ENCODE peak calls at places on chromosomes 3 and 15, in four cellular contexts. One of them, this sample, is unnamed.

GRCh38 chr3:17075907-17076306 is 191.2 kb downstream of the PLCL2 start:
- DNase-seq in hepatocyte: no peak
- DNase-seq in left lung: no peak
- DNase-seq in IMR-90: no peak
- DNase-seq in this sample: no peak

GRCh38 chr3:112114558-112115160 is 18.4 kb downstream of the GCSAM start:
- DNase-seq in hepatocyte: no peak
- DNase-seq in left lung: no peak
- DNase-seq in IMR-90: no peak
- DNase-seq in this sample: no peak

GRCh38 chr3:38627956-38628355 is 21.5 kb downstream of the SCN5A start:
- DNase-seq in hepatocyte: no peak
- DNase-seq in left lung: no peak
- DNase-seq in IMR-90: no peak
- DNase-seq in this sample: no peak

GRCh38 chr3:166191406-166191805 is 354.2 kb upstream of the BCHE start:
- DNase-seq in hepatocyte: peak; percentile 10
- DNase-seq in left lung: no peak
- DNase-seq in IMR-90: no peak
- DNase-seq in this sample: no peak

GRCh38 chr15:55267401-55268053 is 22.1 kb downstream of the RAB27A start:
- DNase-seq in hepatocyte: peak; percentile 37
- DNase-seq in left lung: peak; percentile 88
- DNase-seq in IMR-90: peak; percentile 74
- DNase-seq in this sample: no peak

GRCh38 chr15:48893311-48893710 is 15.4 kb downstream of the EID1 start:
- DNase-seq in hepatocyte: no peak
- DNase-seq in left lung: no peak
- DNase-seq in IMR-90: no peak
- DNase-seq in this sample: no peak

GRCh38 chr3:123793425-123793824 is 90.7 kb downstream of the MYLK start:
- DNase-seq in hepatocyte: no peak
- DNase-seq in left lung: no peak
- DNase-seq in IMR-90: no peak
- DNase-seq in this sample: no peak

GRCh38 chr3:166013073-166013679 is 176.0 kb upstream of the BCHE start:
- DNase-seq in hepatocyte: peak; percentile 58
- DNase-seq in left lung: no peak
- DNase-seq in IMR-90: peak; percentile 37
- DNase-seq in this sample: no peak

GRCh38 chr3:9721015-9721697 is 10.4 kb upstream of the BRPF1 start:
- DNase-seq in hepatocyte: no peak
- DNase-seq in left lung: no peak
- DNase-seq in IMR-90: peak; percentile 37
- DNase-seq in this sample: no peak

GRCh38 chr3:86774082-86774691 is 216.8 kb downstream of the VGLL3 start:
- DNase-seq in hepatocyte: peak; percentile 52
- DNase-seq in left lung: no peak
- DNase-seq in IMR-90: peak; percentile 58
- DNase-seq in this sample: no peak

GRCh38 chr3:112297714-112298113 is 3.7 kb upstream of the SLC9C1 start:
- DNase-seq in hepatocyte: no peak
- DNase-seq in left lung: no peak
- DNase-seq in IMR-90: no peak
- DNase-seq in this sample: no peak

GRCh38 chr3:77536038-77536775 is 496.3 kb downstream of the ROBO2 start:
- DNase-seq in hepatocyte: no peak
- DNase-seq in left lung: no peak
- DNase-seq in IMR-90: no peak
- DNase-seq in this sample: no peak

GRCh38 chr3:111285691-111286090 is 214.1 kb downstream of the NECTIN3 start:
- DNase-seq in hepatocyte: no peak
- DNase-seq in left lung: no peak
- DNase-seq in IMR-90: no peak
- DNase-seq in this sample: no peak

GRCh38 chr15:24862726-24863521 is 91.9 kb upstream of the SNRPN start:
- DNase-seq in hepatocyte: no peak
- DNase-seq in left lung: no peak
- DNase-seq in IMR-90: peak; percentile 63
- DNase-seq in this sample: no peak

GRCh38 chr3:152595975-152596832 is 238.7 kb upstream of the P2RY1 start:
- DNase-seq in hepatocyte: peak; percentile 34
- DNase-seq in left lung: no peak
- DNase-seq in IMR-90: peak; percentile 62
- DNase-seq in this sample: no peak

GRCh38 chr3:136659253-136659652 is 92.9 kb downstream of the STAG1 start:
- DNase-seq in hepatocyte: peak; percentile 36
- DNase-seq in left lung: no peak
- DNase-seq in IMR-90: peak; percentile 87
- DNase-seq in this sample: peak; percentile 28

GRCh38 chr3:128488995-128489859 is 3.8 kb downstream of the GATA2 start:
- DNase-seq in hepatocyte: peak; percentile 63
- DNase-seq in left lung: peak; percentile 79
- DNase-seq in IMR-90: no peak
- DNase-seq in this sample: no peak

GRCh38 chr3:557972-558371 is 361.4 kb downstream of the CHL1 start:
- DNase-seq in hepatocyte: no peak
- DNase-seq in left lung: no peak
- DNase-seq in IMR-90: no peak
- DNase-seq in this sample: no peak

GRCh38 chr3:29249829-29250228 is 31.0 kb upstream of the RBMS3 start:
- DNase-seq in hepatocyte: no peak
- DNase-seq in left lung: no peak
- DNase-seq in IMR-90: no peak
- DNase-seq in this sample: no peak

GRCh38 chr15:98017150-98017964 is 56.9 kb downstream of the ARRDC4 start:
- DNase-seq in hepatocyte: no peak
- DNase-seq in left lung: no peak
- DNase-seq in IMR-90: no peak
- DNase-seq in this sample: no peak

GRCh38 chr15:57217716-57218598 is 158.3 kb upstream of the CGNL1 start:
- DNase-seq in hepatocyte: no peak
- DNase-seq in left lung: no peak
- DNase-seq in IMR-90: no peak
- DNase-seq in this sample: no peak

GRCh38 chr15:90106522-90107117 is 4.4 kb upstream of the IDH2 start:
- DNase-seq in hepatocyte: peak; percentile 53
- DNase-seq in left lung: no peak
- DNase-seq in IMR-90: peak; percentile 45
- DNase-seq in this sample: no peak

GRCh38 chr15:40357246-40357645 is 773 bp upstream of the DISP2 start:
- DNase-seq in hepatocyte: no peak
- DNase-seq in left lung: no peak
- DNase-seq in IMR-90: no peak
- DNase-seq in this sample: no peak

GRCh38 chr15:40899536-40900207 is 5.4 kb downstream of the VPS18 start:
- DNase-seq in hepatocyte: no peak
- DNase-seq in left lung: no peak
- DNase-seq in IMR-90: no peak
- DNase-seq in this sample: no peak

GRCh38 chr3:10600159-10601125 is 95.1 kb upstream of the ATP2B2 start:
- DNase-seq in hepatocyte: no peak
- DNase-seq in left lung: no peak
- DNase-seq in IMR-90: no peak
- DNase-seq in this sample: peak; percentile 59

GRCh38 chr15:42403389-42403788 is 44.1 kb downstream of the CAPN3 start:
- DNase-seq in hepatocyte: no peak
- DNase-seq in left lung: no peak
- DNase-seq in IMR-90: no peak
- DNase-seq in this sample: no peak

GRCh38 chr3:128965280-128965679 is 28.6 kb downstream of the CFAP92 start:
- DNase-seq in hepatocyte: no peak
- DNase-seq in left lung: no peak
- DNase-seq in IMR-90: no peak
- DNase-seq in this sample: no peak

GRCh38 chr3:159994182-159994581 is 5.5 kb downstream of the IL12A start:
- DNase-seq in hepatocyte: no peak
- DNase-seq in left lung: no peak
- DNase-seq in IMR-90: peak; percentile 54
- DNase-seq in this sample: no peak

GRCh38 chr15:63466378-63467192 is 37.8 kb upstream of the USP3 start:
- DNase-seq in hepatocyte: peak; percentile 72
- DNase-seq in left lung: no peak
- DNase-seq in IMR-90: peak; percentile 70
- DNase-seq in this sample: no peak

GRCh38 chr3:193816656-193817311 is 223.8 kb downstream of the OPA1 start:
- DNase-seq in hepatocyte: peak; percentile 85
- DNase-seq in left lung: no peak
- DNase-seq in IMR-90: peak; percentile 11
- DNase-seq in this sample: peak; percentile 42

GRCh38 chr15:20348900-20349773 is 192.5 kb downstream of the GOLGA6L6 start:
- DNase-seq in hepatocyte: peak; percentile 48
- DNase-seq in left lung: peak; percentile 92
- DNase-seq in IMR-90: no peak
- DNase-seq in this sample: no peak

GRCh38 chr15:57003418-57003817 is 85.0 kb downstream of the TCF12 start:
- DNase-seq in hepatocyte: no peak
- DNase-seq in left lung: no peak
- DNase-seq in IMR-90: peak; percentile 93
- DNase-seq in this sample: no peak

GRCh38 chr3:17986393-17986816 is 244.0 kb upstream of the TBC1D5 start:
- DNase-seq in hepatocyte: no peak
- DNase-seq in left lung: no peak
- DNase-seq in IMR-90: no peak
- DNase-seq in this sample: no peak

DNA sequence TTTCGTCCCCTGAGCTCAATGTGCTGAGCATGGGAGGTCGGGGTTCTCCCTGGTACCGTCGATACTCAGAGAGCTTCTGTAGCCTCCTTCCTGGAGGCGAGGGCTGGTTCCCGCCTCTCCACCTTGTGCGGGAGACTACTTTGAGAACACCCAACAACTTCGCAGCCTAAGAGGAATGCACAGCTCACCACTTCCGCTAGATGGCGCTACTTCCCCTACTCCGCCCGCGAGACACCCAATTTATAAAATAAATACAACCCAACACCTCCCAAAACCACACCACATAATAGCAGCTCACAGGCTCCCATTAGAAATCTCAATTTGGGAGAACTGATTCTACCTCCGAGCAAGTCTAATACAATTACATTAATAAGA is 1.2 kb downstream of the RGMA start:
- DNase-seq in hepatocyte: peak; percentile 73
- DNase-seq in left lung: no peak
- DNase-seq in IMR-90: peak; percentile 5
- DNase-seq in this sample: peak; percentile 77
- H3K4me3 ChIP-seq in hepatocyte: peak overlapping the region; percentile 49
- H3K4me3 ChIP-seq in left lung: peak overlapping the region; percentile 49
- H3K4me3 ChIP-seq in IMR-90: no peak overlapping the region
- H3K4me3 ChIP-seq in this sample: peak overlapping the region; percentile 51

DNA sequence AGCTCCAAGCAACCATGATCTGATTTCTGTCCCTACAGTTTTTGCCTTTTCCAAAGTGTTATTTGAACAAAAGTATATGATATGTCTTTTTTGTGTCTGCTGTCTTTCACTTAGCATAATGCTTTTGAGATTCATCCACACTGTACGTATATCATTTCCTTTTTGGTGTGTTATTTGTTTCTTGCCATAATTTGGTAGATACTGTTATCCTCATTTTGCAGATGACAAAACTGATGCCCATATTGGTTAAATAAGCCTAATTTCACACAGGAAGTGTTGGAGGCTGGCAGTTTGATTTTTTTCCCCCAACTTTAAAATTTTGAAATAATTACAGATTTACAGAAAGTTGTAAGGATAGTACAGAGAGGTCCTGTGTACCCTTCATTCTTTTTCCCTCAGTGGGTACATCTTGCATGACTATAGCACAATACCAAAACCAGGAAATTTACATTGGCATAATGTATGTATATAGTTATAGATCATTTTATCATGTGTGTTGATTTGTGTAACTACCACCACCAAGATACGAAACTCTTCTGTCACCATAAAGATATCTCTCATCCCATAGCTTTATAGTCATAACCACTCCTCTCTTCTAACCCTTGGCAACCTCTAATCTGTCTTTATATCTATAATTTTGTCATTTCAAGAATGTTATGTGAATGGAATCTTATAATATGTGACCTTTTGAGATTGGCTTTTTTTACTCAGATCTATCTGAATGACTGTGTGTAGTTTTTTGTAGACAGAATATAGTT is 55.6 kb downstream of the RASA2 start:
- DNase-seq in hepatocyte: no peak
- DNase-seq in left lung: no peak
- DNase-seq in IMR-90: no peak
- DNase-seq in this sample: no peak
- H3K27ac ChIP-seq in hepatocyte: no peak overlapping the region
- H3K27ac ChIP-seq in left lung: no peak overlapping the region
- H3K27ac ChIP-seq in IMR-90: no peak overlapping the region
- H3K27ac ChIP-seq in this sample: no peak overlapping the region

DNA sequence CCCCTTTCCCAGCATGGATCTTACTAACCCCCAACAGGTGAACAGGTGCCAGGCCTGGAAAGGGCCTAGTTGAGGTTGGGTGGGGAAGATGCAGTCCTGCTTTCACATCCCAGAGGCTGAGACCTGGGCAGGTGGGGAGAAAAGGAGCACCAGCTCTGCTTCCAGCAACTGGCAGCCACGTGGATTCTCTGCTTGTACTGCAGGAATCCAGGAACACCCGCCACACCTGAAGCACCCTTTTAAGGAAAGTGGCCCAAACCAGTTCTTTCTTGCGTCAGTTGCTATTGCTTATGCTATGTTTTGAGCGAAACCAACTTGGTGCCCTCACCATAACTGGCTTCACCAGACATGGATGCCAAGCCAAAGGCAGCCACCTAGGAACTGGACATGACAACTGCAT is 28.1 kb upstream of the NEO1 start:
- DNase-seq in hepatocyte: no peak
- DNase-seq in left lung: no peak
- DNase-seq in IMR-90: no peak
- DNase-seq in this sample: no peak
- H3K27me3 ChIP-seq in hepatocyte: no peaks in the 10 kb centered on the region
- H3K27me3 ChIP-seq in left lung: no peaks in the 10 kb centered on the region
- H3K27me3 ChIP-seq in IMR-90: peaks cover 5% of the 10 kb centered on the region
- H3K27me3 ChIP-seq in this sample: no peaks in the 10 kb centered on the region

GRCh38 chr15:83813697-83814096 is 159.8 kb downstream of the ADAMTSL3 start:
- DNase-seq in hepatocyte: no peak
- DNase-seq in left lung: no peak
- DNase-seq in IMR-90: no peak
- DNase-seq in this sample: no peak

GRCh38 chr15:83815506-83815905 is 161.6 kb downstream of the ADAMTSL3 start:
- DNase-seq in hepatocyte: no peak
- DNase-seq in left lung: no peak
- DNase-seq in IMR-90: no peak
- DNase-seq in this sample: no peak

GRCh38 chr15:83816124-83816883 is 162.4 kb downstream of the ADAMTSL3 start:
- DNase-seq in hepatocyte: no peak
- DNase-seq in left lung: no peak
- DNase-seq in IMR-90: no peak
- DNase-seq in this sample: no peak

DNA sequence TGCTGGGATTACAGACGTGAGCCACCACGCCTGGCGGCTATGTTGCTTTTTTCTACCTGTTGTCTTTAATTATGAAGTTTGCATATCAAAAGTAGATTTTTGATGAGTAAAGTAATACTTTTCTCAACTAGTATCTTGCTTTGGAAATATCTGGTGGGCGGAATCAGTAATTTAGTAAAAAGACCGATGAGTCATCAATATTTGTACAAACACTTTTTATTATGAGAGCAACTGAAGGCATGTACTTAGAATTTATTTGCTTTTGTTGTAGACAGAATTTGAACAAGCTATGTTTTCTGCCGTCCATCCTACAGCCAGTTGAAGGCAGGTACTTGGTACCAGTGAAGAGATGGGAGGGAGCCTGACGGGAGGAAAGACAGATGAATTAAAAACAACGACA is 164.7 kb downstream of the ADAMTSL3 start:
- DNase-seq in hepatocyte: no peak
- DNase-seq in left lung: no peak
- DNase-seq in IMR-90: no peak
- DNase-seq in this sample: no peak
- H3K4me3 ChIP-seq in hepatocyte: no peak overlapping the region
- H3K4me3 ChIP-seq in left lung: no peak overlapping the region
- H3K4me3 ChIP-seq in IMR-90: no peak overlapping the region
- H3K4me3 ChIP-seq in this sample: no peak overlapping the region